ENCODE peak calls at places on chromosome 14, in eight cellular contexts. F is left ventricle myocardium inferior, M is psoas muscle, V is small intestine, C is neural progenitor cell, Z is tibial artery, H is substantia nigra, X is breast epithelium. S is an unnamed sample.

GRCh38 chr14:86296173-86296572 is 766.2 kb downstream of the FLRT2 start:
- DNase-seq in F (no peak), M (no peak), V (no peak), C (no peak), Z (no peak), H (no peak), X (no peak), S (no peak)

GRCh38 chr14:68911594-68912227 is 67.4 kb downstream of the ACTN1 start:
- DNase-seq in F (peak; percentile 64), M (peak; percentile 64), V (peak; percentile 69), C (peak; percentile 92), Z (peak; percentile 86), H (peak; percentile 49), X (peak; percentile 70), S (peak; percentile 27)

GRCh38 chr14:96648506-96649326 is 146.5 kb downstream of the PAPOLA start:
- DNase-seq in F (no peak), M (no peak), V (no peak), C (no peak), Z (no peak), H (no peak), X (no peak), S (no peak)

GRCh38 chr14:104582649-104583048 is 3.1 kb downstream of the C14orf180 start:
- DNase-seq in F (peak; percentile 88), M (peak; percentile 33), V (no peak), C (no peak), Z (peak; percentile 81), H (no peak), X (no peak), S (no peak)

GRCh38 chr14:23557946-23558345 is 1.9 kb downstream of the THTPA start:
- DNase-seq in F (no peak), M (no peak), V (no peak), C (no peak), Z (no peak), H (no peak), X (no peak), S (no peak)

GRCh38 chr14:105384041-105384557 is 14.2 kb upstream of the TEX22 start:
- DNase-seq in F (no peak), M (no peak), V (no peak), C (no peak), Z (no peak), H (no peak), X (no peak), S (no peak)

GRCh38 chr14:52919971-52920370 is 30.9 kb downstream of the FERMT2 start:
- DNase-seq in F (no peak), M (no peak), V (no peak), C (no peak), Z (no peak), H (no peak), X (no peak), S (no peak)

GRCh38 chr14:102055181-102055901 is 31.5 kb downstream of the HSP90AA1 start:
- DNase-seq in F (no peak), M (no peak), V (no peak), C (no peak), Z (no peak), H (no peak), X (no peak), S (no peak)

GRCh38 chr14:76762617-76763361 is 1.5 kb downstream of the VASH1 start:
- DNase-seq in F (no peak), M (no peak), V (no peak), C (no peak), Z (peak; percentile 65), H (no peak), X (no peak), S (no peak)

GRCh38 chr14:91545204-91545603 is 35.1 kb upstream of the PPP4R3A start:
- DNase-seq in F (no peak), M (no peak), V (no peak), C (no peak), Z (no peak), H (no peak), X (no peak), S (no peak)

GRCh38 chr14:23441076-23441475 is 5.6 kb upstream of the MYH7 start:
- DNase-seq in F (no peak), M (no peak), V (no peak), C (no peak), Z (no peak), H (no peak), X (no peak), S (no peak)

GRCh38 chr14:83473416-83473815 is 1939.8 kb upstream of the SEL1L start:
- DNase-seq in F (no peak), M (no peak), V (no peak), C (no peak), Z (no peak), H (no peak), X (no peak), S (no peak)

GRCh38 chr14:74048291-74048690 is 29.1 kb downstream of the BBOF1 start:
- DNase-seq in F (no peak), M (no peak), V (no peak), C (peak; percentile 38), Z (no peak), H (no peak), X (no peak), S (no peak)

DNA sequence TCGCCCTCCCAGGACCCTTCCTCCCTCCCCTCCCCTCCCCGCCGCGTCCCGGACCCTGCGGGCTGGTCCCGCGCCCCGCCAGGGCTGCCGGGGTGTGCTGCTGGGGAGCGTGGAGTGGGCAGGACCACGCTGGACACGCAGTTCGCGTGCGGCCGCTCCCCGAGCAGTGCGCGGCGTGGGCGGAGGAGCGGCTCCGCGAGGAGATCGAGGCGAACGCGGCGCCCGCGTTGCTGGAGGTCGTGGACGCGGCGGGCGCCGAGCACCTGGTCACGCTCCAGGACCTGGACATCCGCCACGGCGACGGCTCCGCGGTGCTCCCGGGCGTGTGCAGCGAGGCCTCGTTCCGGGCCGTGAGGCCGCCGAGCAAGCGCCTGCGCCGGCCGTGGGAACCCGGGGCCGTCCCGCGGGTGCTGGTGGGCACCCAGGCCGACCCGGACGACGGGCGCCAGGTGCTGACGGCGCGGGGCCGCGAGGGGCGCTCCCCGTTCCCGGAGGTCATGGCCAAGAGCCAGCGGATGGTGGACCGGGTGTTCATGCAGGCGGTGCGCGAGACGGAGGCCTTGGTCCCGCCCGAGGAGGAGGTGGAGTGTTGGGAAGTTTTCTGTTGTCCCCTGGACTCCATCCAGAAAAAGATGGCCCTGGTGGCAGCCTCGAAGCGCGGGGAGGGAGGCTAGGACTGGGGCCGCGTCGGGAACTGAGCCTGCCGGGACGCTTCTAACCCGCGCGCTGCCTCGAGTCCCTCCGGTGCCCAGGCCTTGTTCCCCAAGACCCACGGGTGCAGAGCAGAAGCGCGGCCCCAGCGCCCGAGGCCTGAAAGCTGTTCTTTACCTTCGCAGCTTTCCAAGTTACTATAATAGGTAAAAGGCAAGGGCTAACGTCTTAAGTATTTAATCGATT is 54.7 kb upstream of the EIF5 start:
- DNase-seq in F (no peak), M (peak; percentile 34), V (no peak), C (peak; percentile 42), Z (no peak), H (no peak), X (no peak), S (no peak)
- H3K27ac ChIP-seq in F (no peak overlapping the region), M (peak overlapping the region; percentile 68), V (peak overlapping the region; percentile 19), C (no peak overlapping the region), Z (no peak overlapping the region), H (no peak overlapping the region), X (no peak overlapping the region), S (no peak overlapping the region)

DNA sequence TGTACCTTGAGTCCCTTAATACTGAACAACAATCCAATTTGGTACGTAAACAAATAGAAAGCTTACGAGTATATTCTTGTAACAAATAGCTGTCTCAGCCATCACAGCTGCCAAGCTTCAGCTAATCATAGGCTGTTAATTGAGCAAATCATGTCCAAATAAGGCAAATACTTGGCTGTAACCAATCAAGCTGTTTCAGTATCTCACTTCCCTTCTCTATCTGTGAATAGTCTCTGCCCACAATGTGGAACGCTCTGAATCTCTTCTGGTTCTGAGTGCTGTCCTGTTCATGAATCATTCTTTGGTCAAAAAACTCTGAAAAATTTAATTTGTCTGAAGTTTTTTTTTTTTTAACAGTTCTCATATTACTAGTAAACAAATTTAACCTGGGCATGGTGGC is 5.8 kb upstream of the NEMF start:
- DNase-seq in F (no peak), M (no peak), V (no peak), C (no peak), Z (no peak), H (no peak), X (no peak), S (no peak)
- H3K27ac ChIP-seq in F (no peak overlapping the region), M (peak overlapping the region; percentile 86), V (no peak overlapping the region), C (no peak overlapping the region), Z (no peak overlapping the region), H (no peak overlapping the region), X (no peak overlapping the region), S (no peak overlapping the region)

GRCh38 chr14:32593290-32593942 is 264.3 kb downstream of the AKAP6 start:
- DNase-seq in F (no peak), M (no peak), V (no peak), C (no peak), Z (no peak), H (no peak), X (no peak), S (no peak)
- H3K27ac ChIP-seq in F (no peak overlapping the region), M (peak overlapping the region; percentile 7), V (no peak overlapping the region), C (no peak overlapping the region), Z (no peak overlapping the region), H (no peak overlapping the region), X (peak overlapping the region; percentile 12), S (no peak overlapping the region)

GRCh38 chr14:61456720-61457119 is 135.3 kb downstream of the PRKCH start:
- DNase-seq in F (peak; percentile 74), M (peak; percentile 75), V (peak; percentile 78), C (peak; percentile 85), Z (peak; percentile 83), H (peak; percentile 84), X (peak; percentile 85), S (peak; percentile 56)
- H3K27ac ChIP-seq in F (no peak overlapping the region), M (no peak overlapping the region), V (no peak overlapping the region), C (no peak overlapping the region), Z (no peak overlapping the region), H (no peak overlapping the region), X (no peak overlapping the region), S (no peak overlapping the region)

DNA sequence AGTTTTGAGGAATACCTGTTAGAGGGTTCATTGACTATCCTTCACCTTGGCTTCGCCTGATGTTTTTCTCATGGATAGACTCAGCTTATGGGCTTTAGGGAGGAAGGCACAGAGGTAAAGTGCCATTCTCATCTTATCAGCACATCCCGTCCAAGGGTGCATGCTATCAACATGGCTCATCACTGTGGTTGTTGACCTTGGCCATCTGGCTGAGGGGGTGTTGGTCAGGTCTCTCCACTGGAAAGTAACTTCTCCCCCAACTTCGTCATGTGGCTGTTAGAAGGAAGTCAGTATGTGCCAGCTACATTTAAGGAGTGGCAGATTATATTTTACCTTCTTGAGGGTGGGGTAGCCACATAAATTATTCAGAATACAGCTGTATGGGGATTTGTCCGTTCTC is 68.9 kb downstream of the EML1 start:
- DNase-seq in F (no peak), M (no peak), V (no peak), C (no peak), Z (no peak), H (no peak), X (no peak), S (no peak)
- H3K27ac ChIP-seq in F (no peak overlapping the region), M (no peak overlapping the region), V (no peak overlapping the region), C (no peak overlapping the region), Z (no peak overlapping the region), H (no peak overlapping the region), X (no peak overlapping the region), S (no peak overlapping the region)

DNA sequence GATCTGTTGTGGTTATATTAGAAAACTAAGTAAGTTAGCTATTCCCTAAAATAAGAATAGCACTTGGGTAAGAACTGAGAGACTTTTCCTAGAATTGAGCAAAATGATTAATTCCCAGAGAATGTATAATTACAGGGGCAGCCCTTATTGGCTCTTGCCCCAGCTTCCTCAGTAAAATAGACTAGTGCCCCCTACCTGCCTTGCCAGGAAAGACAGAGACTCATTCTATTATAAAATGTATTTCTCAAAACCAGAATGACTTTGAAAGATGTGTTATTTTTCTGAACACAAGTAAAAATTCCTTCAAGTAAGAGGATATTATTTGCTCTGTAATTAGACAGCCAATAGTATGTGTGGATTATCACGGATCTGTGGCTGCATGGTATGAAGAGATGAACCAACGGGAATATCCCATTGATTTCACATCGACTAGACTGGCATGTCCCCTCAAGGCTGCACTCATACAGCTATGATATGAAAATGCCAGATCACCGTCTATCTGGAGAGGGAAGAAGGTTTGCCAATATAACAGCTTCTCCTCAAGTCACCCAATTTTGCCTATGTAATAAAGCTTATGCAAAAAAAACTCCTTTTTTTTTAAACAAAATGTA is 7.4 kb upstream of the GLRX5 start:
- DNase-seq in F (no peak), M (no peak), V (peak; percentile 42), C (peak; percentile 40), Z (no peak), H (peak; percentile 50), X (no peak), S (no peak)
- H3K27ac ChIP-seq in F (peak overlapping the region; percentile 70), M (no peak overlapping the region), V (no peak overlapping the region), C (no peak overlapping the region), Z (peak overlapping the region; percentile 77), H (peak overlapping the region; percentile 49), X (peak overlapping the region; percentile 84), S (peak overlapping the region; percentile 54)